ENCODE peak calls at places on chromosomes 3 and 15, in five cellular contexts. A is uterus; T is CD8-positive, alpha-beta T cell; H is AG10803; W is IMR-90. N is an unnamed sample.

GRCh38 chr3:10883478-10884234 is 67.6 kb downstream of the SLC6A11 start:
- DNase-seq in W (peak; percentile 3), H (no peak), A (no peak), T (no peak), N (no peak)

GRCh38 chr3:120171134-120171863 is 77.1 kb upstream of the GSK3B start:
- DNase-seq in H (peak; percentile 37), W (peak; percentile 47), A (no peak), T (no peak), N (no peak)

GRCh38 chr3:177916461-177916860 is 619.8 kb upstream of the KCNMB2 start:
- DNase-seq in H (no peak), W (no peak), A (no peak), T (no peak), N (no peak)

GRCh38 chr15:26477044-26477443 is 295.8 kb downstream of the GABRB3 start:
- DNase-seq in H (no peak), W (no peak), A (no peak), T (no peak), N (no peak)

GRCh38 chr3:143150076-143150475 is 30.5 kb downstream of the CHST2 start:
- DNase-seq in A (no peak), W (no peak), T (no peak), H (no peak), N (no peak)

GRCh38 chr3:146134348-146135117 is 26.5 kb downstream of the PLOD2 start:
- DNase-seq in W (peak; percentile 20), H (peak; percentile 41), T (no peak), A (no peak), N (no peak)

GRCh38 chr15:72082176-72082575 is 35.8 kb downstream of the MYO9A start:
- DNase-seq in T (no peak), W (no peak), A (no peak), H (no peak), N (no peak)

GRCh38 chr3:111246967-111247760 is 175.5 kb downstream of the NECTIN3 start:
- DNase-seq in H (peak; percentile 85), A (no peak), W (peak; percentile 91), T (no peak), N (no peak)

GRCh38 chr3:36394176-36394575 is 13.9 kb downstream of the STAC start:
- DNase-seq in H (peak; percentile 91), W (no peak), A (no peak), T (no peak), N (no peak)

GRCh38 chr15:48897144-48897814 is 19.3 kb downstream of the EID1 start:
- DNase-seq in H (peak; percentile 77), A (no peak), W (peak; percentile 82), T (no peak), N (no peak)

GRCh38 chr3:158568784-158569183 is 2.2 kb upstream of the MLF1 start:
- DNase-seq in A (no peak), T (no peak), W (no peak), H (no peak), N (no peak)

GRCh38 chr3:139537795-139538538 is 1.6 kb downstream of the RBP1 start:
- DNase-seq in A (no peak), T (no peak), H (no peak), W (no peak), N (no peak)

GRCh38 chr3:43894176-43895049 is 203.7 kb downstream of the ABHD5 start:
- DNase-seq in W (peak; percentile 68), T (no peak), A (peak; percentile 34), H (peak; percentile 71), N (no peak)

GRCh38 chr3:196220991-196221390 is 4.7 kb downstream of the SLC51A start:
- DNase-seq in A (no peak), T (no peak), W (no peak), H (no peak), N (no peak)

GRCh38 chr3:123319760-123320159 is 118.0 kb downstream of the SEC22A start:
- DNase-seq in W (no peak), H (no peak), A (no peak), T (no peak), N (no peak)

GRCh38 chr3:106533761-106534160 is 664.9 kb upstream of the CBLB start:
- DNase-seq in H (no peak), T (no peak), W (no peak), A (no peak), N (no peak)

GRCh38 chr3:53361849-53362248 is 14.5 kb upstream of the DCP1A start:
- DNase-seq in A (no peak), T (no peak), H (no peak), W (no peak), N (no peak)

GRCh38 chr3:73729969-73730440 is 105.3 kb upstream of the PDZRN3 start:
- DNase-seq in H (no peak), A (peak; percentile 52), T (no peak), W (peak; percentile 28), N (no peak)

GRCh38 chr3:9247361-9248231 is 1.9 kb downstream of the SRGAP3 start:
- DNase-seq in W (no peak), H (no peak), A (no peak), T (no peak), N (no peak)

GRCh38 chr3:37991823-37992222 is 1.2 kb downstream of the VILL start:
- DNase-seq in A (no peak), H (no peak), W (no peak), T (no peak), N (no peak)

GRCh38 chr3:16801223-16801622 is 83.5 kb upstream of the PLCL2 start:
- DNase-seq in T (no peak), A (no peak), H (peak; percentile 7), W (no peak), N (no peak)

GRCh38 chr3:4751057-4752051 is 227.9 kb upstream of the BHLHE40 start:
- DNase-seq in T (no peak), H (peak; percentile 91), A (peak; percentile 47), W (peak; percentile 87), N (no peak)

GRCh38 chr3:43736558-43736995 is 45.8 kb downstream of the ABHD5 start:
- DNase-seq in H (no peak), W (peak; percentile 92), A (no peak), T (no peak), N (no peak)

GRCh38 chr15:43220991-43221403 is at the start of gene EPB42:
- DNase-seq in A (no peak), H (no peak), W (no peak), T (no peak), N (no peak)

GRCh38 chr15:25422021-25422420 is 16.8 kb downstream of the UBE3A start:
- DNase-seq in A (no peak), H (no peak), T (no peak), W (no peak), N (no peak)

GRCh38 chr3:197847866-197848401 is 56.9 kb downstream of the LRCH3 start:
- DNase-seq in H (peak; percentile 25), A (no peak), T (no peak), W (peak; percentile 42), N (no peak)

GRCh38 chr3:161552984-161553383 is 56.4 kb downstream of the OTOL1 start:
- DNase-seq in H (no peak), T (no peak), A (no peak), W (no peak), N (no peak)

GRCh38 chr3:118544458-118544857 is 490.2 kb downstream of the IGSF11 start:
- DNase-seq in W (no peak), H (no peak), A (no peak), T (no peak), N (no peak)

GRCh38 chr3:8822141-8822540 is 52.7 kb upstream of the OXTR start:
- DNase-seq in T (no peak), A (no peak), H (peak; percentile 40), W (peak; percentile 74), N (no peak)

GRCh38 chr3:16419640-16420039 is 93.9 kb downstream of the RFTN1 start:
- DNase-seq in W (peak; percentile 55), H (peak; percentile 54), T (no peak), A (no peak), N (no peak)

GRCh38 chr3:23959147-23959900 is 14.2 kb downstream of the NR1D2 start:
- DNase-seq in H (peak; percentile 86), W (peak; percentile 95), T (no peak), A (no peak), N (no peak)

GRCh38 chr3:69079269-69080159 is 651 bp downstream of the UBA3 start:
- DNase-seq in T (no peak), H (no peak), A (no peak), W (no peak), N (no peak)

GRCh38 chr3:158272071-158272470 is 162.2 kb downstream of the RSRC1 start:
- DNase-seq in A (no peak), W (no peak), T (no peak), H (no peak), N (no peak)

GRCh38 chr3:50612234-50612972 is 829 bp upstream of the CISH start:
- DNase-seq in W (no peak), T (no peak), H (no peak), A (no peak), N (no peak)
- TF ChIP-seq CTCF in W (no peak), T (no peak), H (no peak), A (no peak), N (no peak)

DNA sequence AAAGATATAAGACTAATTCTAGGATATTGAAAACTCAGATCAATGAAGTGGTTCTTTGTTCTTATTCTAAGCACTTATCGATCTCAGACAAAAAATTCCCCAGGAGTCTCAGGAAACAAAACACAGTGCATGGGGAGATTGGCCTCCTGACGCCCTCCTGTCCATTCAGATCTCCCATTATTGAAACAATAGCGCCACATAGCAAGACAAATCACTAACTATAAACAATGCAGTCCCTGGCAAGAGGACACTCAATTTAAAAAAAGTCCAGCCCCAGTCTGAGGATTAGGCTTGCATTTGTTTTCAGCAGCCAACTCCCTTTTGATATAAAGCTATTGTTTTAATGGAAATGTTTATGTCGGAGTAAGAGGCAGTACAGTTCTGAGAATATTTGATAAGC is 528.2 kb downstream of the GABRG3 start:
- DNase-seq in W (no peak), T (no peak), A (no peak), H (no peak), N (no peak)
- H3K4me3 ChIP-seq in W (no peak overlapping the region), T (no peak overlapping the region), A (no peak overlapping the region), H (no peak overlapping the region), N (no peak overlapping the region)

GRCh38 chr15:36978625-36979024 is 121.7 kb downstream of the MEIS2 start:
- DNase-seq in T (no peak), A (no peak), W (no peak), H (no peak), N (no peak)
- TF ChIP-seq CTCF in T (no peak), A (no peak), W (no peak), H (no peak), N (no peak)

GRCh38 chr15:80691575-80691974 is 3.5 kb upstream of the ABHD17C start:
- DNase-seq in H (no peak), T (no peak), A (no peak), W (no peak), N (no peak)

GRCh38 chr15:80685628-80686027 is 9.5 kb upstream of the ABHD17C start:
- DNase-seq in A (no peak), H (no peak), W (no peak), T (no peak), N (no peak)

GRCh38 chr15:80693682-80694623 is 1.2 kb upstream of the ABHD17C start:
- DNase-seq in T (no peak), H (no peak), A (no peak), W (peak; percentile 39), N (no peak)

GRCh38 chr15:80689297-80689696 is 5.8 kb upstream of the ABHD17C start:
- DNase-seq in T (no peak), W (no peak), A (no peak), H (no peak), N (no peak)

DNA sequence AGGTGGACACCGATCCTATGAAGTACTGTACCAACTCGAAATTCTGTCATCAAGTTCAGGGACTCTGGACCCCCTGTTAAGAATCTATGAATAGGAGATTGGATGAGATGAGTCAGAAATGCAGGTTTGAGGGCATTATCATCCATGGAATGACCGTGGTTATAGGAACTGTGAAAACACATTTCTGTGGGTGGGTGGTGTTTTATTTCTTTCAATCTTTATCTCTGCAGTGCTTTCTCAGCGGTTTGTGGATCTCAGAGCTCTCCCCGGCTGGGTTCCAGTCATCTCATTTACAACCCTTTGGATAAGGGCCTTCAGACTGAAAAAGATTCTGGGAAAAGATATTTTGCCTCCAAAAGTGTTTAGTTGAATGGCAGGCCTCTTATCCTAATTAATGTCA is 5.4 kb upstream of the ABHD17C start:
- DNase-seq in T (no peak), A (no peak), W (peak; percentile 23), H (no peak), N (no peak)
- H3K4me3 ChIP-seq in T (no peak overlapping the region), A (no peak overlapping the region), W (no peak overlapping the region), H (no peak overlapping the region), N (no peak overlapping the region)

N was measured in thoracic aorta.